ENCODE peak calls at places on chromosome 18, in five cellular contexts. Q, E, X, D and L are unnamed samples. For H3K4me1 and H3K9me3, the result is how much of the 10 kb centered on the place peaks cover.

GRCh38 chr18:27130029-27130428 is 55.1 kb downstream of the CHST9 start:
- DNase-seq in Q (no peak), E (no peak), X (no peak), D (no peak), L (no peak)

GRCh38 chr18:73749304-73749703 is 398.3 kb downstream of the FBXO15 start:
- DNase-seq in Q (no peak), E (no peak), X (no peak), D (no peak), L (no peak)

GRCh38 chr18:63286926-63287325 is 32.6 kb downstream of the BCL2 start:
- DNase-seq in Q (no peak), E (no peak), X (no peak), D (no peak), L (no peak)

GRCh38 chr18:46148810-46149209 is 44.6 kb downstream of the HAUS1 start:
- DNase-seq in Q (peak), E (peak), X (peak), D (no peak), L (peak)

GRCh38 chr18:14947482-14948162 is 199.7 kb downstream of the ANKRD30B start:
- DNase-seq in Q (no peak), E (no peak), X (no peak), D (no peak), L (no peak)

GRCh38 chr18:62206593-62206992 is 19.5 kb downstream of the RELCH start:
- DNase-seq in Q (no peak), E (no peak), X (no peak), D (no peak), L (no peak)

GRCh38 chr18:52499646-52500045 is 159.6 kb downstream of the DCC start:
- DNase-seq in Q (peak), E (no peak), X (no peak), D (no peak), L (no peak)

GRCh38 chr18:70422061-70422965 is 133.5 kb downstream of the SOCS6 start:
- DNase-seq in Q (peak), E (peak), X (no peak), D (no peak), L (peak)

GRCh38 chr18:36697905-36698304 is 130.9 kb downstream of the TPGS2 start:
- DNase-seq in Q (no peak), E (no peak), X (no peak), D (no peak), L (no peak)

GRCh38 chr18:21054252-21054821 is 57.3 kb downstream of the ROCK1 start:
- DNase-seq in Q (no peak), E (no peak), X (no peak), D (no peak), L (no peak)

GRCh38 chr18:34028341-34028740 is 196.4 kb downstream of the NOL4 start:
- DNase-seq in Q (no peak), E (no peak), X (no peak), D (no peak), L (no peak)

GRCh38 chr18:7037470-7037869 is 80.1 kb downstream of the LAMA1 start:
- DNase-seq in Q (no peak), E (no peak), X (no peak), D (no peak), L (no peak)

GRCh38 chr18:69400976-69401474 is 337 bp downstream of the DOK6 start:
- DNase-seq in Q (no peak), E (peak), X (peak), D (no peak), L (no peak)

GRCh38 chr18:74476154-74476553 is 19.0 kb upstream of the DIPK1C start:
- DNase-seq in Q (no peak), E (peak), X (peak), D (no peak), L (no peak)

GRCh38 chr18:41126541-41127235 is 828.3 kb upstream of the PIK3C3 start:
- DNase-seq in Q (no peak), E (peak), X (no peak), D (no peak), L (no peak)

GRCh38 chr18:39945076-39945475 is 2010.0 kb upstream of the PIK3C3 start:
- DNase-seq in Q (no peak), E (no peak), X (no peak), D (no peak), L (no peak)

GRCh38 chr18:21479721-21480120 is 120.8 kb downstream of the ESCO1 start:
- DNase-seq in Q (no peak), E (no peak), X (no peak), D (no peak), L (no peak)

GRCh38 chr18:74114206-74114605 is 33.4 kb downstream of the FBXO15 start:
- DNase-seq in Q (no peak), E (peak), X (no peak), D (no peak), L (no peak)

GRCh38 chr18:8911408-8912340 is 190.8 kb upstream of the NDUFV2 start:
- DNase-seq in Q (no peak), E (no peak), X (no peak), D (no peak), L (no peak)

GRCh38 chr18:12639990-12640880 is 17.7 kb downstream of the SPIRE1 start:
- DNase-seq in Q (peak), E (peak), X (no peak), D (no peak), L (peak)

GRCh38 chr18:46555213-46555612 is 101.8 kb downstream of the LOXHD1 start:
- DNase-seq in Q (no peak), E (no peak), X (no peak), D (no peak), L (no peak)

GRCh38 chr18:2223394-2223793 is 347.9 kb downstream of the METTL4 start:
- DNase-seq in Q (no peak), E (no peak), X (peak), D (no peak), L (no peak)

GRCh38 chr18:3449702-3450357 is at the start of gene TGIF1:
- DNase-seq in Q (peak), E (peak), X (peak), D (peak), L (peak)

GRCh38 chr18:77133920-77134496 is 1.4 kb upstream of the MBP start:
- DNase-seq in Q (no peak), E (no peak), X (no peak), D (no peak), L (no peak)

GRCh38 chr18:11570770-11571169 is 38.6 kb upstream of the SLC35G4 start:
- DNase-seq in Q (peak), E (peak), X (no peak), D (no peak), L (peak)

GRCh38 chr18:2776596-2776995 is 70.2 kb upstream of the EMILIN2 start:
- DNase-seq in Q (no peak), E (no peak), X (no peak), D (no peak), L (no peak)

GRCh38 chr18:28834889-28835288 is 658.0 kb upstream of the CDH2 start:
- DNase-seq in Q (peak), E (peak), X (no peak), D (no peak), L (no peak)

GRCh38 chr18:47294801-47295200 is 43.3 kb upstream of the SKOR2 start:
- DNase-seq in Q (no peak), E (no peak), X (no peak), D (no peak), L (no peak)

GRCh38 chr18:47829831-47830230 is 100.6 kb downstream of the SMAD2 start:
- DNase-seq in Q (no peak), E (no peak), X (no peak), D (no peak), L (no peak)

GRCh38 chr18:76823166-76823539 is 796 bp downstream of the ZNF236 start:
- DNase-seq in Q (no peak), E (no peak), X (no peak), D (no peak), L (no peak)

GRCh38 chr18:63220903-63221302 is 98.7 kb downstream of the BCL2 start:
- DNase-seq in Q (no peak), E (no peak), X (no peak), D (no peak), L (no peak)

GRCh38 chr18:37299471-37300304 is 265.9 kb downstream of the CELF4 start:
- DNase-seq in Q (peak), E (peak), X (peak), D (no peak), L (peak)

GRCh38 chr18:57833441-57834101 is 30.5 kb upstream of the ATP8B1 start:
- DNase-seq in Q (no peak), E (peak), X (no peak), D (no peak), L (peak)
- H3K4me1 ChIP-seq in Q (under half), E (under half), X (under half), D (under half), L (under half)

DNA sequence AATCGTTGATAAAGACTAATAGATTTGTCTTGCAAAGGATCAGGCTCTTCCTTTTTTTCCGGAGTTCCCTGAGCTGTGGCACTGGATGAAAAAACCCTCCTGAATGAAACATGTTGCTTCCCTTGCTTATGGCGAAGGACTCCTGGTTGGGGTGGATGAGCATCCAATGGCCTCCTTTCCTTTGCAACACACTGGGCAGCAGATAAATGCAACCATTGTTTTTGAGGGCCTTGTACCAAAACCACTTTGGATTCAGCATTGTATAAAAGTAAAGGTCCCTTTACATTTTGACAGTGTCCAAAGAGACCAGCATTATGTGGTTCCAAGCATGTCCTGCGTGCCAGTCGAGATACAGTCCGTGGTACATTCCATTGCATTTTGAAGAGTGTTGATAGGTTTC is 44.7 kb downstream of the FAM210A start:
- DNase-seq in Q (no peak), E (no peak), X (no peak), D (no peak), L (no peak)
- H3K9me3 ChIP-seq in Q (under half), E (under half), X (under half), D (under half), L (under half)

GRCh38 chr18:51078026-51078425 is 48.0 kb downstream of the SMAD4 start:
- DNase-seq in Q (no peak), E (no peak), X (no peak), D (no peak), L (no peak)
- H3K4me1 ChIP-seq in Q (under half), E (under half), X (under half), D (under half), L (under half)

GRCh38 chr18:22723741-22724140 is 209.4 kb upstream of the RBBP8 start:
- DNase-seq in Q (no peak), E (no peak), X (no peak), D (no peak), L (no peak)

GRCh38 chr18:22728481-22729105 is 204.5 kb upstream of the RBBP8 start:
- DNase-seq in Q (no peak), E (no peak), X (no peak), D (no peak), L (no peak)

GRCh38 chr18:22726469-22726868 is 206.7 kb upstream of the RBBP8 start:
- DNase-seq in Q (no peak), E (no peak), X (no peak), D (no peak), L (no peak)

GRCh38 chr18:22728016-22728415 is 205.1 kb upstream of the RBBP8 start:
- DNase-seq in Q (no peak), E (no peak), X (no peak), D (no peak), L (no peak)

GRCh38 chr18:22723221-22723620 is 209.9 kb upstream of the RBBP8 start:
- DNase-seq in Q (no peak), E (no peak), X (no peak), D (no peak), L (no peak)
- H3K9me3 ChIP-seq in Q (under half), E (under half), X (under half), D (under half), L (under half)

GRCh38 chr18:13892098-13892497 is 23.2 kb downstream of the MC2R start:
- DNase-seq in Q (no peak), E (no peak), X (no peak), D (no peak), L (no peak)
- H3K4me1 ChIP-seq in Q (under half), E (under half), X (under half), D (under half), L (under half)

GRCh38 chr18:78935406-78935805 is 44.2 kb upstream of the SALL3 start:
- DNase-seq in Q (no peak), E (no peak), X (no peak), D (no peak), L (no peak)

GRCh38 chr18:78936251-78937005 is 43.2 kb upstream of the SALL3 start:
- DNase-seq in Q (no peak), E (no peak), X (no peak), D (no peak), L (no peak)

GRCh38 chr18:78934003-78934402 is 45.6 kb upstream of the SALL3 start:
- DNase-seq in Q (no peak), E (no peak), X (no peak), D (no peak), L (no peak)

GRCh38 chr18:78932281-78932680 is 47.3 kb upstream of the SALL3 start:
- DNase-seq in Q (no peak), E (no peak), X (no peak), D (no peak), L (no peak)

GRCh38 chr18:78934551-78935225 is 44.9 kb upstream of the SALL3 start:
- DNase-seq in Q (no peak), E (no peak), X (no peak), D (no peak), L (no peak)
- H3K9me3 ChIP-seq in Q (under half), E (under half), X (under half), D (under half), L (under half)

DNA sequence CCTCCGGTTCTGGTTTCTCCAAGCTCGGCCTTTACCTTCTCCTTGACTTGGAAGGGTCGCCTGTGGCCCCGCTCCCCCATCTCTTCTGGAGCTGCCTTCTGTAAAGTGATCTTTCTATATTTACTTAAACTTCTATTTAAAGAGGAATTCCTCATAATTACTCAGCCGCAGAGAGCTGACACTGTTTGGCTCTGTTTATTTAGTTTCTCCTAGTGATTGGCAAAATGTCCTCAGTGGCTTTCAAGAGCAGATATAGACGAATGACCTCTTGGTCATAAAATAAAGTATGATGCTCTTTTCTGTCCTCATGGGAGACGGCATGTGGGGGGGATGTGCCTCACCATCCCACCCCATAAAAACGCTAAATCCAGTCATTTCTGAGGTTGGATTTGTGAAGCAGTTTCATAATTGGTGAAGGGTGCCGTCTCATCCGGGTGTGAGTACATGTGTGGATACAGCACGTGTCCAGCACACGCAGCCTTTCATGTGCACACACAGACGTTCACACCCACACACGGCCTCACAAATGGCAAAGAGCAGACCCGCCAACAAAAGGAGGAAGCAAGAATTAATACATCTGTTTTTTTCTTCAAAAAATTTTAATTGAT is 43.4 kb upstream of the SMAD7 start:
- DNase-seq in Q (peak), E (peak), X (no peak), D (no peak), L (peak)
- H3K4me1 ChIP-seq in Q (half or more), E (half or more), X (half or more), D (under half), L (half or more)

GRCh38 chr18:66346833-66347595 is 256.9 kb downstream of the CDH19 start:
- DNase-seq in Q (no peak), E (no peak), X (no peak), D (no peak), L (no peak)
- H3K9me3 ChIP-seq in Q (under half), E (under half), X (under half), D (under half), L (under half)

GRCh38 chr18:59718108-59719057 is 21.2 kb upstream of the CCBE1 start:
- DNase-seq in Q (peak), E (peak), X (no peak), D (no peak), L (peak)

GRCh38 chr18:59719533-59720325 is 22.5 kb upstream of the CCBE1 start:
- DNase-seq in Q (no peak), E (peak), X (no peak), D (no peak), L (no peak)

GRCh38 chr18:59715966-59716369 is 18.7 kb upstream of the CCBE1 start:
- DNase-seq in Q (peak), E (peak), X (no peak), D (no peak), L (peak)

GRCh38 chr18:59715445-59715844 is 18.2 kb upstream of the CCBE1 start:
- DNase-seq in Q (no peak), E (peak), X (no peak), D (no peak), L (no peak)

GRCh38 chr18:59717291-59717690 is 20.1 kb upstream of the CCBE1 start:
- DNase-seq in Q (no peak), E (no peak), X (no peak), D (no peak), L (no peak)
- H3K4me1 ChIP-seq in Q (under half), E (under half), X (under half), D (under half), L (half or more)

DNA sequence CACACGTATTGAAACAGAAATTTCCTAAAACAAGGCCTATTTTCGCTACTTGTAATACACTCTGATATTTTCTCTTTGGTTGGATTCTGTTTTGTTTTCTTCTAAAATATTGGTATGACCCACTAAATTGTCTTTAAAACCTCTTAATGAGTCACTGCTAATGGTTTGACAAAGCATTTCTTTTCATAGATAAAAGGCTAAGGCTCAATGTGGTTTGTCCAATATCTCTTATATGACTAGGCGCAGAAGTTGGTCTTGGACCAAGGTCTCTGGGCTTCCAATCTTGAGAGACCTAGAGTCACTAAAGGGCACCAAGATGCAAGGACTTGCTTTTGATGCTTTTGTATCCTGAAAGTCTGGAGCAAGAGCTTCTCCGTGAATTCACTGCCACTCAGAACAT is 498.2 kb upstream of the TCF4 start:
- DNase-seq in Q (no peak), E (no peak), X (no peak), D (no peak), L (no peak)
- H3K9me3 ChIP-seq in Q (under half), E (under half), X (under half), D (under half), L (under half)